ENCODE peak calls at places on chromosomes 12 and 14, in four cellular contexts. Y, T, U and N are unnamed samples.

GRCh38 chr12:54282949-54283593 is 2.5 kb downstream of the HNRNPA1 start:
- DNase-seq in Y (no peak), T (no peak), U (no peak), N (peak)

GRCh38 chr14:60655114-60655897 is 6.0 kb upstream of the SIX1 start:
- DNase-seq in Y (no peak), T (no peak), U (no peak), N (no peak)

GRCh38 chr12:108584456-108585065 is 13.3 kb downstream of the TMEM119 start:
- DNase-seq in Y (no peak), T (no peak), U (no peak), N (no peak)

GRCh38 chr14:42079911-42080310 is 473.2 kb downstream of the LRFN5 start:
- DNase-seq in Y (no peak), T (no peak), U (no peak), N (no peak)

GRCh38 chr14:34593740-34594375 is 36.1 kb downstream of the SNX6 start:
- DNase-seq in Y (peak), T (no peak), U (no peak), N (peak)

GRCh38 chr14:65239897-65240296 is 137.6 kb upstream of the MAX start:
- DNase-seq in Y (no peak), T (no peak), U (no peak), N (no peak)

GRCh38 chr12:46983959-46984833 is 95.2 kb upstream of the PCED1B start:
- DNase-seq in Y (peak), T (peak), U (peak), N (peak)

GRCh38 chr14:55212611-55213010 is 21.2 kb upstream of the DLGAP5 start:
- DNase-seq in Y (no peak), T (peak), U (no peak), N (no peak)

GRCh38 chr14:20499108-20499507 is 6.2 kb upstream of the RNASE10 start:
- DNase-seq in Y (no peak), T (peak), U (no peak), N (no peak)

GRCh38 chr12:29726321-29726692 is 57.4 kb downstream of the TMTC1 start:
- DNase-seq in Y (peak), T (no peak), U (no peak), N (no peak)

GRCh38 chr14:105527381-105528196 is 1.2 kb downstream of the TMEM121 start:
- DNase-seq in Y (no peak), T (no peak), U (no peak), N (no peak)

GRCh38 chr12:52788876-52789636 is 6.9 kb downstream of the KRT3 start:
- DNase-seq in Y (no peak), T (no peak), U (no peak), N (no peak)

GRCh38 chr14:51576112-51576420 is 75.6 kb upstream of the FRMD6 start:
- DNase-seq in Y (no peak), T (no peak), U (no peak), N (peak)

GRCh38 chr12:28172434-28173030 is 17.7 kb upstream of the CCDC91 start:
- DNase-seq in Y (peak), T (peak), U (peak), N (peak)

GRCh38 chr12:107106241-107107025 is 13.1 kb upstream of the CRY1 start:
- DNase-seq in Y (no peak), T (no peak), U (no peak), N (no peak)

DNA sequence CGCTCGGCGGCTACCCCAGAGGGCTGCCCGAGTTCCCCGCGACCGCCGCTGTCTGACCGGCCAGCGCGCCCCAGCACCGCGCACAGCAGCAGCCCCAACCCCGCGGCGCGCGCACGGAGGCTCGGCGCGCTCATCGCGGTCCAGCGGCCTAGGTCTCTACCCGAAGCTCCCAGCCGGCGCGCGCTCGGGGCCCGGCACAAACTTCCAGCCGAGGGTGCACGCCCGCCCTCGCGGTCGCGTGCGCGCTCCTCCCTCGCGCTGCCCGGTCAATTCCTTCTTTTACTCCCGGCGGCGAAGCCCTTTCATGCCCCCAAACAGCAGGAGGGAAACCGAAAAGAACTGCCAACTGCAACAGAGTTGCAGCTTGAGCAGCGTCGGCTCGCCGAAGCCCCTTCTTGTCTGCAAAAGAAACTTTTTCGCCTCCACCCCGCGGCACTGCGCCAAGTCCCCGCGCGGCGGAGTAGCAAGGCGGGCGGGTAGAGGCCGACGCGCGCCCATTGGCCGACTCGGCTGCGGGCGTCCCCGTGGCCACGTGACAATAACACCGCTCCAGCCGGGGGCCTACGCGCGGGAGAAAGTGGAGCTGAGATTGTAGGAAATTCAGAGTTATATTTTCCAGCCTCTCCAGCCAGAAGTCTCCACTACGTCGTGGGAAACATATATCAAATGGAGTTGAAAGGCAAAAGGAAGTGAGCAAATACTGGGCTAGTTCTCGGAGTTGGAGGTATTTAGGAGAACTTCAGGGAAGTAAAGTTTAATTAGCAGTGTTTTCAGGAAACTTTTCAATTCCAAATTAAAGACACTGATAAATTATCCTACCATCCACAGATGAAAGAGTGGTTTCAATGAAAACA is at the start of gene LRIG3:
- DNase-seq in Y (peak), T (peak), U (peak), N (peak)
- H3K4me3 ChIP-seq in Y (peak), T (peak), U (peak), N (peak)

GRCh38 chr14:28468191-28469151 is 298.1 kb upstream of the FOXG1 start:
- DNase-seq in Y (no peak), T (peak), U (peak), N (no peak)
- TF ChIP-seq CTCF in Y (no peak), T (no peak), U (no peak), N (no peak)

GRCh38 chr12:113154351-113154973 is 4.9 kb downstream of the CFAP73 start:
- DNase-seq in Y (peak), T (no peak), U (peak), N (peak)

GRCh38 chr12:113152835-113153814 is 3.6 kb downstream of the CFAP73 start:
- DNase-seq in Y (peak), T (peak), U (peak), N (peak)

GRCh38 chr12:113155060-113155459 is 5.5 kb downstream of the CFAP73 start:
- DNase-seq in Y (no peak), T (no peak), U (no peak), N (no peak)

GRCh38 chr12:113151655-113152054 is 2.1 kb downstream of the CFAP73 start:
- DNase-seq in Y (no peak), T (no peak), U (no peak), N (no peak)

DNA sequence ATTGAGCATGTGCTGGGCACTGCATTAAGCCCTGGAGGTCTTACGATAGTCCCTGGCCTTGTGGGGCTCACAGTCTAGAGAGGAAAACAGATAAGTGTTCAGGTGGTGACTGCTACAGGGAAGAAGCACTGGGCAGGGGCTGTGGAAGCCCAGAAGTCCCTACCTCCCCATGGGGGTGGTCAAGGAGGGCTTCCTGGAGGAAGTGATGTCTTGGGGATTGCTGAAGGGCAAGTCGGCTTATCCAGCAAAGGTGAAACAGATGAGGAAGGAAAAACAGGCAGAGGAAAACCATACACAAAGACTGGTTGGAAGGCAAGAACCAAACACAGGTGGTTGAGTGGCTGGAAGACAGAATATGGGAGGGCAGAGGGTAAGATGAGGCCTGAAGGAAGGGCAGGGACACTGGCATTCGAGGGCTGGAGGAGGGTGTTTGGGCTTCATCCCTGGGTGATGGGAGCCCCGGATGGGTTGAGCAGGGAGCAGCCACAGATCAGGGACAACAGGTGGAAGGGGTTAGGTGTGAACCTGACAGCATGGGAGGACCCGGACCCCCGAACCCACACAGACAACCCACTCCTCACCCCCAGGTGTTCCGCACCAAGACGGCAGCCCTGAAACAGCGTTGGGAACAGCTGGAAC is 2.8 kb downstream of the CFAP73 start:
- DNase-seq in Y (no peak), T (no peak), U (no peak), N (no peak)
- H3K4me3 ChIP-seq in Y (no peak), T (peak), U (peak), N (no peak)

GRCh38 chr12:62931481-62931880 is 3.5 kb downstream of the PPM1H start:
- DNase-seq in Y (no peak), T (no peak), U (no peak), N (no peak)

GRCh38 chr12:62930546-62931425 is 4.2 kb downstream of the PPM1H start:
- DNase-seq in Y (no peak), T (peak), U (no peak), N (no peak)

GRCh38 chr12:62933871-62934798 is 815 bp downstream of the PPM1H start:
- DNase-seq in Y (peak), T (peak), U (peak), N (peak)

GRCh38 chr12:62933220-62933870 is 1.6 kb downstream of the PPM1H start:
- DNase-seq in Y (no peak), T (no peak), U (peak), N (no peak)

DNA sequence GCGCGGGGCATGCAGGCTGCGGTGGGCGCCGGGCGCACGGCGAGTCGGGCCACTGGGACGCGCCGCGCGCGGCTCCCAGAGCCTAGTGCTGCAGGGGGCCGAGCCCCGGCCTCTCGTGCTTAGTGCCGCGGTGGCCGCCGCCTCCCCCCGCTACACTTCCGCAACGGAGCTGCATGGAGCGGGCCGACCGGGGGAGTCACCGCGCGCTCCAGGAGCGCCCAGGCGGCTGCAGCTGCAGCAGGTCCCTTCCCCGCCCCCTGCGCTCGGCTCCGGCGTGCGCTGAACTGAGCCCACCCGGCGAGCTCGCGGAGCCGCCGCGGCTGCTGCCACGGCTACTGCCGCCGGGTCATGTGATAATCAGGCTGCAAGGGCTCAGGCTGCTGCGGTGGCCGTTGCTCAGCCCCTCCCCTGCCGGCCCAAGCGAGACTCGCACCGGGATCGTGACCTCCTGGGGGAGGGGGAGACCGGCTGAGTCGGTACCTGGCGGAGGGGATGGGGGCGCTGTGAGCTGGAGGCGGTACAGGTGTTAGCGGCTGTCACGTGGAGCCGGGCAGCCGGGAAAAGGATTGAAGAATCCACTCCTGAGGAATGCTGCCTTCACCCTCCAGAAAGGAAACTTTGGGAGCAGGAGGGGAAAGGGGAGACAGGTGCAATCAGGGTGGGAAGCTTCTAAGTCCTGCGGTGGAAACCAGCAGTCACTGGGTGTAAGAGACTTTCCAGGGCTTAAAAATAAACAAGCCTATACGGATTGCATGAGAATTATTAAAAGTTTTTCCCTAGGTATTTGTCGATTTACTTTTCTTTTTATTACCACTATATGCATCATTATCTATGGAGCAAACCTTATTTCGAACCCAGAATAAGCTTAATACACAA is at the start of gene PPM1H:
- DNase-seq in Y (peak), T (peak), U (peak), N (peak)
- TF ChIP-seq CTCF in Y (no peak), T (peak), U (peak), N (peak)